ENCODE peak calls at places on chromosomes 6 and 20, in six cellular contexts. A is GM23248, Y is neuronal stem cell, F is PC-3, D is DND-41, R is HCT116. V is an unnamed sample.

GRCh38 chr6:30006170-30007131 is 54.6 kb upstream of the POLR1H start:
- DNase-seq in A (peak), Y (no peak), F (no peak), D (no peak), R (no peak), V (no peak)

GRCh38 chr20:57667924-57668782 is 41.7 kb downstream of the PMEPA1 start:
- DNase-seq in A (no peak), Y (no peak), F (no peak), D (no peak), R (no peak), V (no peak)

GRCh38 chr6:135576055-135576454 is 78.5 kb upstream of the AHI1 start:
- DNase-seq in A (peak), Y (no peak), F (peak), D (no peak), R (no peak), V (no peak)

GRCh38 chr20:17648782-17649730 is 33.0 kb downstream of the RRBP1 start:
- DNase-seq in A (no peak), Y (no peak), F (peak), D (no peak), R (no peak), V (peak)

GRCh38 chr6:42236680-42237473 is 19.2 kb upstream of the MRPS10 start:
- DNase-seq in A (no peak), Y (no peak), F (no peak), D (no peak), R (no peak), V (no peak)

GRCh38 chr6:6234963-6235362 is 85.5 kb downstream of the F13A1 start:
- DNase-seq in A (no peak), Y (no peak), F (no peak), D (no peak), R (no peak), V (no peak)

GRCh38 chr20:1033751-1034419 is 31.8 kb upstream of the RSPO4 start:
- DNase-seq in A (no peak), Y (no peak), F (no peak), D (no peak), R (no peak), V (peak)

GRCh38 chr6:69422474-69422873 is 374.3 kb downstream of the LMBRD1 start:
- DNase-seq in A (no peak), Y (no peak), F (no peak), D (no peak), R (no peak), V (no peak)

GRCh38 chr20:57840066-57840465 is 130.3 kb upstream of the PMEPA1 start:
- DNase-seq in A (peak), Y (no peak), F (no peak), D (no peak), R (no peak), V (no peak)

GRCh38 chr20:50995506-50995905 is 27.4 kb downstream of the KCNG1 start:
- DNase-seq in A (peak), Y (no peak), F (no peak), D (no peak), R (no peak), V (no peak)

GRCh38 chr6:42727627-42728026 is 5.2 kb upstream of the PRPH2 start:
- DNase-seq in A (peak), Y (no peak), F (no peak), D (no peak), R (no peak), V (no peak)

GRCh38 chr6:41406821-41407787 is 71.7 kb downstream of the NCR2 start:
- DNase-seq in A (no peak), Y (no peak), F (no peak), D (no peak), R (no peak), V (no peak)

GRCh38 chr6:35500782-35501181 is 3.9 kb upstream of the TEAD3 start:
- DNase-seq in A (peak), Y (no peak), F (peak), D (no peak), R (no peak), V (no peak)

GRCh38 chr6:34386316-34387137 is 5.9 kb downstream of the NUDT3 start:
- DNase-seq in A (peak), Y (no peak), F (peak), D (no peak), R (no peak), V (no peak)

GRCh38 chr6:11263185-11263817 is 30.8 kb upstream of the NEDD9 start:
- DNase-seq in A (peak), Y (no peak), F (peak), D (no peak), R (no peak), V (no peak)

GRCh38 chr6:149922642-149923326 is at the start of gene RAET1G:
- DNase-seq in A (peak), Y (peak), F (peak), D (peak), R (peak), V (peak)
- H3K9ac ChIP-seq in A (peak), Y (peak), F (no peak), D (no peak), R (peak), V (peak)

DNA sequence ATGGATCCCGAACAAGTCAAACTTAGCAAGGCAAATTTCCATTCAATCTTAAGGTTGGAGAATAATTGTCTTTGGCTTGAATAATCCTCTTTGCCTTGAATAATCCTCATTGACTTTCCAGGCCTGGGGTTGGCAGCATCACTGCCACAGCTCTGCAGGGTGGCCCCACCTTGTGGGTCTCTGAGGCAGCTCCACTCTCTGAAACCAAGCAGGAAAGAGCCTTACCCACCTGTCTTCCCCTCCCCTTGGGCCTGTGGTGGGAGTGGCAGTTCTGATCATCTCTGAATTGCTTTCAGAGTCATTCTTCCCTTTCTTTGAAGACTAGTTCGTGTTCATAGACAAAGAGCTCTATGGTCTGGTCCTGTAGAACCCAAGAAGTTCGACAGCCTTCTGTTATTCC is 47.5 kb downstream of the KCNQ5 start:
- DNase-seq in A (no peak), Y (no peak), F (no peak), D (peak), R (no peak), V (no peak)
- H3K4me2 ChIP-seq in A (no peak), Y (no peak), F (no peak), D (no peak), R (no peak), V (no peak)

DNA sequence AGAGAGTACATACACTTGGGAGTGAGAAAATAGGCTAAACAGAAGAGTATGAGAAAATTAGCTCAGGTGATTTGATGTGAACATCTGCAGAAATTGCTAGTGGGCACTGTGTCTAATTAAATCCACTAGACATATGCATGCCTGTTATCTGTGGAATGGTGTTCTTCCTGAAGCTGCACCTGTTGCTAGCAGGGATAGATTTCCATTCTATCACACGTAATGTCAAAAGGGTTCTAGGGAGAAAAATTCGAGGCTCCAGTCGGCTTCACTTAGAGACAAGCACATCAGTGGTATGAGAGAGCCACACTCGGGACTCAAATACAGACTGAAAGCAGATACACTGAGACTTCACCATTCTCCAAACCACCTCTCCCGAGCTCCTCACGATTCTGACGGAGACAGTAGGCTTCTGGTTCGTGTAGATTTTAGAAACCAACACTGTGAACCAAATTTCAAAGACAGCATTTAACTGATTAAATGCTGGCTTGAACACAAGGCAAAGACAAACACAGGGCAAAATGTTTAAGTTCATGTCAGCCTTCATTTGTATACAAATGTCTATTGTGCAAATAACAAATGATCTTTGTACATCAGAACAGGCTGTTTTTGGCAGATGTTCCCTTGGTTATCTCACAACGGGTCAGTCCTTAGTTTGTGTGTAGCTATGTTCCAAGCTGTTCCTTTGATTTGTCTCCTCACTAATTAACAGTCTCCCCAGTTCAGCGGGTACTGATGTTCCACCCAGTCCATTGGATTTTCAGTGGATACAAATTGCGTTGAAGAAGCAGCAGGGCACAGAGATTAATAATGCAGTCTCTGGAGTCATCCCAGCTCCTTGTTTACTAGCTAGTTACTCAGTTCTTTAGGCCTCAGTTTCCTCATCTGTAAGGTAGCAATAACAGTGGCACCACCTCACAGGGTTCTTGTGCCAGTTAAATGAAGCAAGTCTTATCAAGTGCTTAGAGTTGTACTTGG is 131.0 kb upstream of the IFNGR1 start:
- DNase-seq in A (no peak), Y (no peak), F (no peak), D (no peak), R (no peak), V (no peak)
- H3K4me3 ChIP-seq in A (no peak), Y (no peak), F (no peak), D (no peak), R (no peak), V (no peak)

DNA sequence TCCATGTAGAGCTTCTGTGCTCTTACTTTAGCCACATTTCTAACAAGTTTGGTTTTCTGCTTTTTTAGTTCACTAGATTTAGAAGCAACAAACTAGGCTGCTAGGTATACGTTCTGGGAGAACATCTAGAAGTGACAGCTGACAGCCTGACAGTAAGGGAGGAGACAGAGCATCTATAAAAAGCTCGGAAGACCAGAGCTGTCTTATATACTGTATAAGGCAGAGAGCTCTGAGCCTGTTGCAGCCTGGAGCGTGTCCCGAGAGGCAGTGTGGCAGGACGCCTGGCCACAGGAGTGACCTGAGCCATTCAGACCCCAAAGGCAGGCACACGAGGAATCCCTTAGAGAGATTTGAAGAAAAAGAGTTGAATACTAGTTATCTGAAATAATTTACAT is 24.6 kb downstream of the PPP1R14C start:
- DNase-seq in A (no peak), Y (no peak), F (no peak), D (no peak), R (no peak), V (no peak)
- H3K9ac ChIP-seq in A (no peak), Y (no peak), F (no peak), D (no peak), R (no peak), V (no peak)